ENCODE peak calls at places on chromosomes 13 and 19, in five cellular contexts. V, L, X, W and M are unnamed samples.

GRCh38 chr19:21202865-21203494 is 61.1 kb downstream of the ZNF431 start:
- DNase-seq in V (peak; percentile 64), L (no peak), X (no peak), W (peak; percentile 38), M (no peak)

GRCh38 chr19:10007811-10008211 is 2.5 kb downstream of the COL5A3 start:
- DNase-seq in V (no peak), L (no peak), X (peak; percentile 43), W (no peak), M (peak; percentile 44)

GRCh38 chr13:64429691-64430090 is 2800.4 kb downstream of the PCDH9 start:
- DNase-seq in V (no peak), L (no peak), X (no peak), W (no peak), M (no peak)

GRCh38 chr19:40279761-40280607 is 5.2 kb downstream of the AKT2 start:
- DNase-seq in V (no peak), L (no peak), X (no peak), W (no peak), M (no peak)

GRCh38 chr13:106472621-106473020 is 62.8 kb downstream of the EFNB2 start:
- DNase-seq in V (no peak), L (no peak), X (no peak), W (peak; percentile 79), M (no peak)

GRCh38 chr19:13920940-13921744 is 15.1 kb downstream of the CC2D1A start:
- DNase-seq in V (no peak), L (no peak), X (no peak), W (peak; percentile 51), M (no peak)

GRCh38 chr13:71021810-71022422 is 845.1 kb downstream of the DACH1 start:
- DNase-seq in V (no peak), L (no peak), X (no peak), W (no peak), M (no peak)

GRCh38 chr13:31764556-31764955 is 25.2 kb downstream of the RXFP2 start:
- DNase-seq in V (no peak), L (no peak), X (no peak), W (no peak), M (no peak)

GRCh38 chr19:53906211-53907192 is 2.6 kb upstream of the CACNG7 start:
- DNase-seq in V (peak; percentile 41), L (peak; percentile 57), X (peak; percentile 45), W (no peak), M (no peak)

GRCh38 chr13:89214115-89214514 is 1542.9 kb downstream of the SLITRK5 start:
- DNase-seq in V (no peak), L (no peak), X (no peak), W (no peak), M (no peak)

GRCh38 chr19:7534531-7534980 is 961 bp upstream of the PNPLA6 start:
- DNase-seq in V (peak; percentile 66), L (no peak), X (peak; percentile 68), W (peak; percentile 36), M (peak; percentile 86)

GRCh38 chr19:7913652-7914051 is 978 bp upstream of the TGFBR3L start:
- DNase-seq in V (no peak), L (no peak), X (no peak), W (no peak), M (no peak)

GRCh38 chr19:45670670-45671453 is 2.8 kb downstream of the GIPR start:
- DNase-seq in V (peak; percentile 95), L (peak; percentile 69), X (peak; percentile 61), W (peak; percentile 28), M (no peak)

GRCh38 chr13:110855363-110855762 is 59.5 kb downstream of the ANKRD10 start:
- DNase-seq in V (no peak), L (no peak), X (no peak), W (no peak), M (no peak)
- TF ChIP-seq CTCF in V (no peak), L (no peak), X (no peak), W (no peak), M (no peak)

GRCh38 chr19:41745761-41746160 is 9.6 kb upstream of the CEACAM6 start:
- DNase-seq in V (no peak), L (no peak), X (no peak), W (no peak), M (no peak)

GRCh38 chr19:41741244-41741554 is 14.1 kb upstream of the CEACAM6 start:
- DNase-seq in V (no peak), L (no peak), X (no peak), W (no peak), M (no peak)

GRCh38 chr19:41748012-41748411 is 7.3 kb upstream of the CEACAM6 start:
- DNase-seq in V (no peak), L (no peak), X (no peak), W (no peak), M (no peak)

GRCh38 chr19:41744850-41745249 is 10.5 kb upstream of the CEACAM6 start:
- DNase-seq in V (no peak), L (no peak), X (no peak), W (no peak), M (no peak)

DNA sequence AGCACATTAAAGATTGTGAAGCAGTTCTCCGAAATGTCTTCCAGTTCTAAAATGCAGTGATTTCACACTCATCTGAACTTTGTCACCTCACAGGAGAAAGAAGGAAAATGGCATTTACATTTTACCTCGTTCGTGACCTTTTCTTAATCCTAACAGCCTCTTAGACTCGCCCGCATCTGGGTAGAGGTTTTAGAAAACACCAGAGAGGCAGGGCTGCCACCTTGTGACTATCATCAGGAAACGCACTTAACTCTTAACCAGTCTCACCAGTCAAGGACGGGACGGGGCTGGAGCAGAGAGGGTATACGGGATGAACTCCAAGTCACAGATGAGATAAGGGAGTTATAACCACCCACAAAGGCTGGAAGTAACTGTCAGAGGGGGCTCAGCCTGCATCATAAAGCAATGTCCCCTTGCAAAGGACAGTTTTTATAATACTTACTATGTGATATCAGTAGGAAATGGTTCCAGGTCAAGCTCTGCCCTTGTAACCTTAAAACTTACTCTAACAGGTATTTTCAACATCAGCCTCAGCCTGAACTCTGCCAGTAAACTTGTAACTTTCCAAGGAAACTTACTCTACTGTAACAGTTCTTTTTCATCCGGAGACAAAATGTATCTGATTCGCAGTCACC is 8.6 kb upstream of the CEACAM6 start:
- DNase-seq in V (no peak), L (peak; percentile 31), X (no peak), W (peak; percentile 26), M (no peak)
- H3K4me3 ChIP-seq in V (no peak overlapping the region), L (no peak overlapping the region), X (no peak overlapping the region), W (no peak overlapping the region), M (no peak overlapping the region)

GRCh38 chr19:47779524-47780214 is 1.2 kb downstream of the SELENOW start:
- DNase-seq in V (peak; percentile 94), L (no peak), X (peak; percentile 75), W (no peak), M (peak; percentile 92)

GRCh38 chr19:47776568-47776967 is 1.9 kb upstream of the SELENOW start:
- DNase-seq in V (no peak), L (no peak), X (no peak), W (peak; percentile 97), M (no peak)

GRCh38 chr19:47778089-47778953 is at the start of gene SELENOW:
- DNase-seq in V (peak; percentile 88), L (peak; percentile 82), X (peak; percentile 79), W (peak; percentile 81), M (peak; percentile 88)

GRCh38 chr19:47780215-47780551 is 1.7 kb downstream of the SELENOW start:
- DNase-seq in V (no peak), L (no peak), X (no peak), W (no peak), M (no peak)

GRCh38 chr19:47778954-47779351 is 450 bp downstream of the SELENOW start:
- DNase-seq in V (peak; percentile 24), L (no peak), X (peak; percentile 60), W (peak; percentile 15), M (peak; percentile 45)
- H3K27ac ChIP-seq in V (peak overlapping the region; percentile 100), L (peak overlapping the region; percentile 98), X (peak overlapping the region; percentile 95), W (peak overlapping the region; percentile 88), M (peak overlapping the region; percentile 100)

GRCh38 chr19:5137114-5137513 is 168.2 kb downstream of the KDM4B start:
- DNase-seq in V (no peak), L (no peak), X (no peak), W (no peak), M (no peak)

GRCh38 chr19:5138606-5139594 is 170.0 kb downstream of the KDM4B start:
- DNase-seq in V (no peak), L (peak; percentile 53), X (no peak), W (peak; percentile 79), M (no peak)

GRCh38 chr19:5136060-5136855 is 167.3 kb downstream of the KDM4B start:
- DNase-seq in V (no peak), L (no peak), X (no peak), W (no peak), M (no peak)

GRCh38 chr19:5134683-5135082 is 165.8 kb downstream of the KDM4B start:
- DNase-seq in V (no peak), L (no peak), X (no peak), W (no peak), M (no peak)

DNA sequence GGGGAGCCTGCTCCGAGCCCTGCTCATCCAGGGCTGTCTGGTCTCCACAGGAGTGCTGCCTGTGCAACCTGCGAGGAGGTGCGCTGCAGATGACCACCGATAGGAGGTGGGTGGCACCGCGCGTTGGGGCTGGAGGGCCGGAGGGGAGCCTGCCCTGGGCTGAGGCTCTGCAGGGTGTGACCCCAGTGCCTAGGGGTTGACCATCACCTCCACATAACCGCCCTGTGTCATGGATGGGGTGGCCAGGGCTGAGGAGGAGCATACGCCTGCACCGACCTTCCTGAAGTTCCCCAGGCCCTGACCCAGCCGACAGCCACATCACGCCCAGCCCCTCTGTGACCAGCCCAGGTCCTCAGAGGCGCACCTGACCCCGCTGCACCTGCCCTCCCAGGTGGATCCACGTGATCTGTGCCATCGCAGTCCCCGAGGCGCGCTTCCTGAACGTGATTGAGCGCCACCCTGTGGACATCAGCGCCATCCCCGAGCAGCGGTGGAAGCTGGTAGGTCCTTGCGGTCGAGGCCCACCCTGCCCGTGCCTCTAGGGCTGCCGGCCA is 168.7 kb downstream of the KDM4B start:
- DNase-seq in V (peak; percentile 58), L (no peak), X (no peak), W (no peak), M (no peak)
- TF ChIP-seq CTCF in V (peak; percentile 24), L (no peak), X (no peak), W (no peak), M (no peak)